ENCODE peak calls at places on chromosomes 7 and 10, in six cellular contexts. S is SK-N-SH, R is IMR-90, M is endothelial cell of umbilical vein, I is trophoblast cell, Z is neural progenitor cell. V is an unnamed sample. For H3K36me3, the result is how much of the 10 kb centered on the place peaks cover.

GRCh38 chr10:127968027-127968441 is 61.1 kb downstream of the PTPRE start:
- DNase-seq in S (no peak), R (no peak), M (peak), I (no peak), Z (no peak), V (no peak)

GRCh38 chr10:82668266-82668665 is 793.3 kb downstream of the NRG3 start:
- DNase-seq in S (no peak), R (no peak), M (peak), I (no peak), Z (no peak), V (no peak)

GRCh38 chr10:4382811-4383210 is 443.2 kb upstream of the AKR1E2 start:
- DNase-seq in S (no peak), R (peak), M (no peak), I (no peak), Z (no peak), V (no peak)

GRCh38 chr7:143259765-143260164 is 3.5 kb upstream of the GSTK1 start:
- DNase-seq in S (no peak), R (no peak), M (no peak), I (no peak), Z (no peak), V (no peak)

GRCh38 chr10:50392426-50392825 is 141.1 kb upstream of the ASAH2 start:
- DNase-seq in S (no peak), R (no peak), M (no peak), I (no peak), Z (no peak), V (no peak)

GRCh38 chr7:80588591-80588990 is 49.9 kb upstream of the CD36 start:
- DNase-seq in S (no peak), R (peak), M (no peak), I (no peak), Z (no peak), V (peak)

GRCh38 chr10:121669010-121669366 is 70.7 kb upstream of the FGFR2 start:
- DNase-seq in S (no peak), R (no peak), M (no peak), I (no peak), Z (no peak), V (peak)

GRCh38 chr7:50589362-50589761 is 24.2 kb upstream of the DDC start:
- DNase-seq in S (no peak), R (no peak), M (no peak), I (no peak), Z (no peak), V (no peak)

GRCh38 chr10:124831116-124831515 is 29.5 kb downstream of the ABRAXAS2 start:
- DNase-seq in S (no peak), R (no peak), M (no peak), I (peak), Z (no peak), V (no peak)

GRCh38 chr7:18420758-18421157 is 74.8 kb upstream of the HDAC9 start:
- DNase-seq in S (no peak), R (peak), M (no peak), I (no peak), Z (no peak), V (peak)

GRCh38 chr7:148790850-148791249 is 92.1 kb downstream of the CUL1 start:
- DNase-seq in S (no peak), R (no peak), M (no peak), I (no peak), Z (no peak), V (no peak)

GRCh38 chr10:541750-542371 is 147.6 kb downstream of the DIP2C start:
- DNase-seq in S (no peak), R (no peak), M (no peak), I (no peak), Z (no peak), V (no peak)

GRCh38 chr10:71608863-71609768 is 110.5 kb downstream of the C10orf105 start:
- DNase-seq in S (peak), R (peak), M (peak), I (peak), Z (peak), V (peak)

DNA sequence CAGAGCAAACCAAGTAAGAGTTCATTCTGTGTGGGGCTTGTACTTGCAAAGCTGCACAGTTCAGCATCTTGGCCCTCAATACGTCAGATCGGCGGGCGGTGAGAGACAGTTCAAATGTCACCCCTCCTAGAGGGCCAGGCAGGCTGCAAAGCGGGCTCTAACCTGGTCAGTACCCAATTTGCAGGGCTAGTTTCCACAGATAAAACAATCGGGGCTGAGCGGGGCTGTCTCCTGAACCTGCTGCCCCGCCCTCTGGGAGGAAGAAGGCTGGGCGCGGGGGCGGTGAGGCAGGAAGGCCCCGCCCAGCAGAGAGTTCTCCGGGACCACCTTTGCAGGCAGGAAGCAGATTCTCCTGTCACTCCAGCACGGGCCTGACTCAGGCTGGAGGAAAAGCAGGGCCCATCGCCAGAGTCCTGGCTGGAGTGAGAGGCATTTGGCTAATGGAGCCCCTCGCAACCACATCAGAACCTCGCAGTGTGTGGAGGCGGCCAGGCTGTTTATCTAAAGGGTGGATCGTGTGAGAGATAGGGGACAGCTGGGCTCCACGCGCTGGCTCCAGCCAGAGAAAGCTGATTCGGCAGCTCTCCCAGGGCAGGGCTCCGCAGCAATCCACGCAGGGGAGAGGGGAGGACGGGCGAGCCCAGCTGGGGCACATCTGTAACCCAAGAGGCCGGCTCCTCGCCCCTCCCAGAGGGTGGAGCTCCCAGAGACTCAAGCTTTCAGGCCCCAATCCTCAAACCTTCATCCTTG is 83.1 kb downstream of the SH3PXD2A start:
- DNase-seq in S (peak), R (peak), M (peak), I (peak), Z (peak), V (peak)
- H3K4me2 ChIP-seq in S (peak), R (peak), M (peak), I (peak), Z (peak), V (peak)

GRCh38 chr10:133370026-133370786 is 2.9 kb downstream of the ECHS1 start:
- DNase-seq in S (no peak), R (no peak), M (no peak), I (no peak), Z (no peak), V (no peak)
- H3K36me3 ChIP-seq in S (under half), R (under half), M (under half), I (under half), Z (under half), V (under half)

GRCh38 chr7:130210181-130210935 is 2.7 kb downstream of the SSMEM1 start:
- DNase-seq in S (no peak), R (peak), M (no peak), I (peak), Z (no peak), V (peak)
- H3K9ac ChIP-seq in S (no peak), R (no peak), M (no peak), I (no peak), Z (no peak), V (no peak)

GRCh38 chr7:33237034-33237433 is 107.7 kb downstream of the BBS9 start:
- DNase-seq in S (no peak), R (peak), M (peak), I (no peak), Z (no peak), V (no peak)
- H3K4me2 ChIP-seq in S (no peak), R (no peak), M (peak), I (no peak), Z (no peak), V (no peak)

GRCh38 chr10:13612654-13613373 is 26.0 kb downstream of the PRPF18 start:
- DNase-seq in S (no peak), R (no peak), M (no peak), I (no peak), Z (no peak), V (no peak)

GRCh38 chr10:13617146-13617545 is 30.4 kb downstream of the PRPF18 start:
- DNase-seq in S (no peak), R (peak), M (no peak), I (no peak), Z (no peak), V (peak)

GRCh38 chr10:13615650-13616049 is 28.9 kb downstream of the PRPF18 start:
- DNase-seq in S (no peak), R (no peak), M (no peak), I (no peak), Z (peak), V (peak)

GRCh38 chr10:13613519-13613918 is 26.8 kb downstream of the PRPF18 start:
- DNase-seq in S (peak), R (peak), M (peak), I (no peak), Z (peak), V (peak)

GRCh38 chr10:13614530-13615332 is 28.0 kb downstream of the PRPF18 start:
- DNase-seq in S (peak), R (peak), M (no peak), I (peak), Z (peak), V (peak)
- H3K36me3 ChIP-seq in S (half or more), R (under half), M (under half), I (under half), Z (under half), V (under half)

GRCh38 chr7:23529262-23529859 is 2.4 kb downstream of the TRA2A start:
- DNase-seq in S (no peak), R (no peak), M (no peak), I (no peak), Z (no peak), V (no peak)
- H3K9ac ChIP-seq in S (peak), R (no peak), M (peak), I (no peak), Z (no peak), V (no peak)

DNA sequence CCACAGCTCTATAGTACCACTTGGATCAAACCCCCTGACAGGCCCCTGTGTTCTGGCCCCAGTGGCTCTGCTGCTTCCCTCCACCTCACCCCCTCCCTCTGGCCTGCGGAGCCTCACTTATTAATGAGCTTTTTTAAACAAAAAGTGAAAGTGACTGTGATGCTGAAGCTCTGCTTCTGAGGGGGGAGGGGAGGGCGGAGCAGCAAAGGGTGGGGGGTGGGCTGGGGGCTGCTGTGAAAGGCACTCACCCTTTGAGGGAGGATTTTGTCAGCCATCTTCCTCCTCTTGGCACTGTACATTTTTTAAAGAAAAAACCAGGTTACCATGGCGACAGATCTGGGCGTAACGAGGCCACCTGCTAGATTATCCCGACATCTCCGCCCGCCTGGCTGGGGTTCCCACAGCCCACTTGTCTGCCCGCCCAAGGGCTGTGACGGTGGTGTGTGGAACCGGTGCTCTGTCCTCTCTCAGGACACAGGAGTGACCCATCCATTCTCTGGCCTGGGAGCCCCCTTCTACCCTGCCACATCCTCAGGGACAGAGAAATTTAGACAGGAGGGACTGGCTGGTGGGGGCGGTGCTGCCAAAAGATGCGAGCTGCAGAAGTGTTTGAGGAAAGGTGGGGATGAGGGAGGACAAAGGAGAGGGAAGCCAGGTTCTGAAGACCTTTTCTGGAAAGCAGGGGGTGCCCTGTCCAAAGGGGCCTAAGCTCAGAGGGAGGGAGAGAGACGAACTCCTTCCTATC is 4.9 kb downstream of the SMARCD3 start:
- DNase-seq in S (no peak), R (no peak), M (no peak), I (no peak), Z (peak), V (no peak)
- H3K4me2 ChIP-seq in S (no peak), R (no peak), M (no peak), I (no peak), Z (peak), V (no peak)

DNA sequence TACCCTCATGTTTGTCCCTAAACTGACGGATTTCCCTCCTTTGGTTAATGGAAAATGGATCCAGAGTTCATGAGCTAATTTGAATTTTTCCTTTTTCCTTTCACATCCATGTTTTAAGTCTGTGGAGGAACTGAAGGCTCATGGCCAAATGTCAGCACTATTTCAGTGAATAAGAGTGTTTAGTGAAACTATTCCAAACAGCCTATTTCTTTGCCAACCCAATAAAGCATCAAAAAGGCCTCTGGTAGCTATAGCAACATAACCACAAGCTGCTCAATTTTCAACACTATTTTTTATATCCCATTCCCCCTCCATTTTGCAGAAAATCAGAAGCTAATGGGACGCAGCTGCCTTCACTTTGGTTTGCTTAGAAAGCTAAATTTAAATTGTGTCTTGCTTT is 1454.1 kb downstream of the GATA3 start:
- DNase-seq in S (no peak), R (no peak), M (no peak), I (no peak), Z (no peak), V (peak)
- H3K36me3 ChIP-seq in S (under half), R (under half), M (under half), I (under half), Z (under half), V (under half)

V was measured in fibroblast of lung.